ENCODE peak calls at places on chromosomes 12 and 14, in six cellular contexts. I is neural crest cell, L is GM12878, Q is AG10803, A is GM12865, X is stomach. F is an unnamed sample.

GRCh38 chr14:99751539-99752485 is 41.4 kb upstream of the EML1 start:
- DNase-seq in I (no peak), L (no peak), Q (peak), A (no peak), X (no peak), F (no peak)

GRCh38 chr14:86933460-86933859 is 1059.5 kb downstream of the GALC start:
- DNase-seq in I (no peak), L (no peak), Q (no peak), A (no peak), X (no peak), F (no peak)

GRCh38 chr12:10186299-10186698 is 7.5 kb downstream of the TMEM52B start:
- DNase-seq in I (no peak), L (no peak), Q (no peak), A (peak), X (peak), F (no peak)

GRCh38 chr14:68651652-68652432 is 141.0 kb downstream of the ZFP36L1 start:
- DNase-seq in I (no peak), L (no peak), Q (peak), A (no peak), X (no peak), F (no peak)

GRCh38 chr12:70590051-70590450 is 47.2 kb downstream of the PTPRB start:
- DNase-seq in I (peak), L (no peak), Q (peak), A (peak), X (peak), F (peak)

GRCh38 chr14:79369359-79370332 is 841.7 kb downstream of the DIO2 start:
- DNase-seq in I (no peak), L (no peak), Q (peak), A (no peak), X (no peak), F (no peak)

GRCh38 chr14:105299654-105300541 is 903 bp downstream of the BRF1 start:
- DNase-seq in I (no peak), L (no peak), Q (no peak), A (peak), X (no peak), F (no peak)

GRCh38 chr14:29548948-29549370 is 378.7 kb downstream of the PRKD1 start:
- DNase-seq in I (no peak), L (peak), Q (peak), A (peak), X (no peak), F (no peak)

GRCh38 chr12:62693291-62694040 is 226.8 kb downstream of the MON2 start:
- DNase-seq in I (no peak), L (no peak), Q (peak), A (no peak), X (no peak), F (no peak)

GRCh38 chr12:93895096-93895460 is 217.9 kb downstream of the CRADD start:
- DNase-seq in I (no peak), L (no peak), Q (peak), A (no peak), X (no peak), F (no peak)

GRCh38 chr12:3598896-3599295 is 107.9 kb downstream of the PRMT8 start:
- DNase-seq in I (no peak), L (no peak), Q (no peak), A (no peak), X (no peak), F (no peak)

GRCh38 chr14:46325157-46325556 is 326.4 kb downstream of the RPL10L start:
- DNase-seq in I (no peak), L (no peak), Q (no peak), A (no peak), X (no peak), F (no peak)

GRCh38 chr12:3233813-3234212 is 156.6 kb downstream of the TSPAN9 start:
- DNase-seq in I (no peak), L (no peak), Q (no peak), A (no peak), X (no peak), F (no peak)

GRCh38 chr12:60197589-60197988 is 601.8 kb downstream of the SLC16A7 start:
- DNase-seq in I (no peak), L (no peak), Q (peak), A (no peak), X (no peak), F (no peak)

GRCh38 chr14:101973356-101973755 is 9.0 kb downstream of the DYNC1H1 start:
- DNase-seq in I (no peak), L (no peak), Q (no peak), A (no peak), X (no peak), F (no peak)

GRCh38 chr14:92759679-92760523 is 11.5 kb upstream of the LGMN start:
- DNase-seq in I (no peak), L (peak), Q (no peak), A (peak), X (no peak), F (no peak)

GRCh38 chr12:6647083-6647604 is at the start of gene ACRBP:
- DNase-seq in I (peak), L (no peak), Q (peak), A (peak), X (peak), F (peak)

GRCh38 chr14:90893028-90893427 is 76.8 kb upstream of the TTC7B start:
- DNase-seq in I (no peak), L (no peak), Q (no peak), A (no peak), X (no peak), F (no peak)

GRCh38 chr12:52246720-52247621 is 13.9 kb downstream of the KRT7 start:
- DNase-seq in I (no peak), L (no peak), Q (no peak), A (peak), X (peak), F (no peak)

GRCh38 chr14:30657050-30657449 is 34.9 kb downstream of the SCFD1 start:
- DNase-seq in I (no peak), L (no peak), Q (no peak), A (no peak), X (no peak), F (no peak)

GRCh38 chr14:101723061-101723595 is 38.4 kb upstream of the PPP2R5C start:
- DNase-seq in I (no peak), L (no peak), Q (no peak), A (no peak), X (no peak), F (no peak)

DNA sequence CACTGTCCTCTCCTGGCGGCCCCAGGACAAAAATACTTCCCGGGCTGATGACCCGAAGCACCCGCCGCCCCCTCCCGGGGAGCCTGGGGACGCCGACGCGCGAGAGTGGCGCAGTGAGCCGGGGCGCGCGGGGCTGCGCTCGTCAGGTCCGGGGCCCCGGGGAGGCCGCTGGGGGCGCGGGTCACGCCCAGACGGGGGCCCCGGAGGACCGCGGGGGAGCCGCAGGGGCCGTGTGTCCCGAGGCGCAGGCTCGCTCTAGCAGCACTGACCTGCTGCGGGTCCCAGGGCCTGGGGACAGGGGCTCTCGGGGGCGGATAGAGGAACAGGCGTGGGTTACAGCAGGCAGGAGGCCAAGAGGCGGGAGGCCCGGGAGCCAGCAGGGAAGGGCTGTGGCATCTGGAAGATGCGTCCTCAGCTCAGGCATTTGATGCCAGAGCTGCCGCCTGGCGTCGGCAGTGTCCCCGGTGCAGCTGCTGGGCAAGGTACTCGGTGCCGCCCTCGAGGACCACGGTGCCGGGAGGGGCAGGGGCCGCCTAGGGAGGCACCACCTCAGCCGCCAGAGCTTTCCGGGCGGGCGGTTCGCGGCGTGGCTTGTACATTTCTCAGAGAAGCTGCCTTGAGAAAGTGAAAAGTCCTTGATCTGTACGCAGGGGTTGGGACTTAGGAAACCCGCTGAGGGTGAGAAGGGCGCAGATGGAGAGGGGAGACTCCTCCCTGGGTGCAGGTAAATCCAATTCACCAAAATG is 1.2 kb downstream of the WNT5B start:
- DNase-seq in I (peak), L (no peak), Q (peak), A (no peak), X (peak), F (no peak)
- TF ChIP-seq CTCF in I (peak), L (peak), Q (peak), A (peak), X (no peak), F (no peak)

DNA sequence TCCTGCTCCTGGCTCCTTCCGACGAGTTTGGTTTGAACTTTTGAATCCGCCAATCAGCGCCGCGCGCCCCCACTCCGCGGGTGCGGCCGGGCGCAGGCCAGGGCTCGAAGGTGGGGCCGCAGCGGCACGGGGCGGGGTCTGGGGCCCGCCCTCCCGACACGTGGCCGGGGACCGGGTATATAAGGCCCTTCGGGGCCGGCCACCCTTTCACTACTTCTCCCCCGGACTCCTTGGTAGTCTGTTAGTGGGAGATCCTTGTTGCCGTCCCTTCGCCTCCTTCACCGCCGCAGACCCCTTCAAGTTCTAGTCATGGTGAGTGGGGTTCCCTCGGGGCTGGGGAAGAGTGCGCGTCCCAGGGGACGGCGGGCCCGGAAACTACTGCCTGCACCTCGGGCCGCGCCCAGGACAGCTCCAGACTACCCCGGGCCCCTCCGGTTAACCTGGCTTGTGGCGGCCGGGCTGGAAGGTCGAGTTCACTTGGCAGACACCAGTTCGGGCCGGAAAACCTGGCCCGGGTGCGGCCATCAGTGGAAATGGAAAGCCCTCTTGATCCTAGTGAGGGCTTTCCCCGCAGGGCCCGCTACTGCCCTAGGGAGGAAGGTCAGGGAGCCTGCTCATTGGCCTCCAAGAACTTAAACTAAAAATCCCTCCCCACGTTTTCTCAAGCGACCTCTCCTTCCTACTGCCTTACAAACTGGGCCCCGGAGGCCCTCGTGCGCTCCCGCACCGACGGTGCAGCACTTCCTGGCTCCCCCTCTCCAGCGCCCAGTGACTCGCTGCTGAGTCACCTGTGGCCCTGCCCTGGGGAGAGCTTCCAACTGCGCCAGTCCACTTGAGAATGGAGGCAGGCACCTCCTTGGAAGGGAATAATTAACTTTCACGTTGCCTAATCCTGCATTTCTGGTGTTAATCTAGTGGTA is at the start of gene TUBA1C:
- DNase-seq in I (peak), L (peak), Q (peak), A (peak), X (peak), F (peak)
- TF ChIP-seq CTCF in I (no peak), L (no peak), Q (no peak), A (no peak), X (no peak), F (no peak)

GRCh38 chr14:80872645-80873044 is 68.9 kb downstream of the CEP128 start:
- DNase-seq in I (no peak), L (no peak), Q (no peak), A (no peak), X (no peak), F (no peak)

GRCh38 chr14:80867091-80867490 is 74.4 kb downstream of the CEP128 start:
- DNase-seq in I (no peak), L (no peak), Q (no peak), A (no peak), X (no peak), F (no peak)

GRCh38 chr14:80865565-80865964 is 76.0 kb downstream of the CEP128 start:
- DNase-seq in I (no peak), L (no peak), Q (no peak), A (no peak), X (no peak), F (no peak)

GRCh38 chr14:80862983-80863382 is 78.6 kb downstream of the CEP128 start:
- DNase-seq in I (no peak), L (no peak), Q (no peak), A (no peak), X (no peak), F (no peak)

GRCh38 chr14:80867798-80868197 is 73.7 kb downstream of the CEP128 start:
- DNase-seq in I (no peak), L (no peak), Q (no peak), A (no peak), X (no peak), F (no peak)
- TF ChIP-seq CTCF in I (no peak), L (no peak), Q (no peak), A (no peak), X (no peak), F (no peak)

GRCh38 chr14:49550284-49551184 is 35.6 kb downstream of the RPS29 start:
- DNase-seq in I (no peak), L (no peak), Q (no peak), A (no peak), X (no peak), F (no peak)
- TF ChIP-seq CTCF in I (peak), L (no peak), Q (peak), A (no peak), X (no peak), F (no peak)

DNA sequence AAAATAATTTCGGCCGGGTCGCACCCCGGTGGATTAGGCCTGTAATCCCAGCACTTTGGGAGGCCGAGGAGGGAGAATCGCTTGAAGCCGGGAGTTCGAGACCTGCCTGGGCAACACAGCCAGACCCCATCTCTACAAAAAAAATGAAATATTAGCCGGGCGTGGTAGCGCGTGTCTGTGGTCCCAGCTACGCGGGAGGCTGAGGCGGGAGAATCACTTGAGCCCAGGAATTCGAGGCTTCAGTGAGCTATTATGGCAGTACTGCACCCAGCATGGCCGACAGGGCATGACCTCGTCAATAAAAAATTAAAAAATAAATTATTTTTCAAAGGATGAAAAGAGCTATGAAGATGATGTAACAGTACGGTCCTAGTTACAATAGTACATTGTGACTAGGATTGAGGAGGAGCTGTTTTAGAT is 523 bp downstream of the GTF2H3 start:
- DNase-seq in I (no peak), L (no peak), Q (no peak), A (no peak), X (no peak), F (no peak)
- TF ChIP-seq CTCF in I (no peak), L (no peak), Q (no peak), A (no peak), X (no peak), F (no peak)

GRCh38 chr14:57480044-57480443 is 13.6 kb downstream of the CCDC198 start:
- DNase-seq in I (no peak), L (no peak), Q (peak), A (no peak), X (no peak), F (no peak)
- TF ChIP-seq CTCF in I (no peak), L (no peak), Q (no peak), A (no peak), X (no peak), F (no peak)

DNA sequence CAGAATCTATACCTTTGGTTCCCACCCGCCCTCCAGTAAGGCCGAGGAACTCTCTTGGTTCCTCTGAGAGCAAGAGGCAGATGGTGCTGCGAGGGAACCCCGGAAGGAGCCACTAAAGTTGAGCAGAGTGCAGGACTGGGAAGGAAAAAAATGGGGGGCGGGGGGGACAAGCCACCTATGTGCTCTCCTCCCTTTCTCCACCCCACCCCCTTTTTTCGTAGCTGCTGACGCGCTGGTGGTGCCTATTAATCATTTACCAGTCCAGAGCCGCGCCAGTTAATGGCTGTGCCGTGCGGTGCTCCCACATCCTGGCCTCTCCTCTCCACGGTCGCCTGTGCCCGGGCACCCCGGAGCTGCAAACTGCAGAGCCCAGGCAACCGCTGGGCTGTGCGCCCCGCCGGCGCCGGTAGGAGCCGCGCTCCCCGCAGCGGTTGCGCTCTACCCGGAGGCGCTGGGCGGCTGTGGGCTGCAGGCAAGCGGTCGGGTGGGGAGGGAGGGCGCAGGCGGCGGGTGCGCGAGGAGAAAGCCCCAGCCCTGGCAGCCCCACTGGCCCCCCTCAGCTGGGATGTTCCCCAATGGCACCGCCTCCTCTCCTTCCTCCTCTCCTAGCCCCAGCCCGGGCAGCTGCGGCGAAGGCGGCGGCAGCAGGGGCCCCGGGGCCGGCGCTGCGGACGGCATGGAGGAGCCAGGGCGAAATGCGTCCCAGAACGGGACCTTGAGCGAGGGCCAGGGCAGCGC is 1.3 kb downstream of the SSTR1 start:
- DNase-seq in I (no peak), L (no peak), Q (peak), A (no peak), X (peak), F (no peak)
- TF ChIP-seq CTCF in I (peak), L (no peak), Q (peak), A (no peak), X (peak), F (no peak)

F was measured in omental fat pad.